ENCODE peak calls at places on chromosomes 16 and 17, in eight cellular contexts. U is T-cell; S is left kidney; B is stimulated activated CD4-positive, alpha-beta T cell treated with anti-CD3 and anti-CD28 coated beads, Interleukin-4, amount 100 ng/mL, for 1 hour; I is activated naive CD4-positive, alpha-beta T cell treated with anti-CD3 and anti-CD28 coated beads, Interleukin-2, amount 10 ng/mL, durations not matched to agents 7 days and 5 days; H is A549; J is left lung; V is mammary epithelial cell. N is an unnamed sample.

GRCh38 chr16:29114476-29115012 is 129.7 kb downstream of the LAT start:
- DNase-seq in U (no peak), S (no peak), B (no peak), I (no peak), H (no peak), J (no peak), V (peak), N (no peak)

GRCh38 chr16:83669456-83669855 is 138.3 kb upstream of the HSBP1 start:
- DNase-seq in U (no peak), S (no peak), B (no peak), I (no peak), H (no peak), J (no peak), V (no peak), N (no peak)

GRCh38 chr17:31581491-31581890 is 190.0 kb downstream of the RAB11FIP4 start:
- DNase-seq in U (no peak), S (no peak), B (no peak), I (no peak), H (no peak), J (no peak), V (no peak), N (peak)

GRCh38 chr17:49730078-49730786 is 22.5 kb upstream of the SLC35B1 start:
- DNase-seq in U (no peak), S (peak), B (no peak), I (no peak), H (no peak), J (no peak), V (no peak), N (no peak)

GRCh38 chr16:89426736-89427525 is 63.4 kb downstream of the ANKRD11 start:
- DNase-seq in U (no peak), S (no peak), B (no peak), I (no peak), H (no peak), J (no peak), V (no peak), N (no peak)

GRCh38 chr17:63309021-63309420 is 137.1 kb downstream of the CYB561 start:
- DNase-seq in U (no peak), S (no peak), B (no peak), I (no peak), H (no peak), J (no peak), V (no peak), N (peak)

GRCh38 chr17:67469208-67469980 is 92.3 kb downstream of the PITPNC1 start:
- DNase-seq in U (peak), S (peak), B (peak), I (peak), H (no peak), J (no peak), V (no peak), N (peak)

GRCh38 chr16:48212033-48212432 is 32.1 kb upstream of the LONP2 start:
- DNase-seq in U (no peak), S (no peak), B (no peak), I (no peak), H (no peak), J (no peak), V (peak), N (no peak)

GRCh38 chr17:9935408-9935807 is 30.3 kb upstream of the RCVRN start:
- DNase-seq in U (no peak), S (no peak), B (no peak), I (no peak), H (no peak), J (no peak), V (no peak), N (peak)

GRCh38 chr16:84582958-84583516 is 34.8 kb downstream of the COTL1 start:
- DNase-seq in U (no peak), S (no peak), B (no peak), I (no peak), H (peak), J (no peak), V (no peak), N (no peak)

GRCh38 chr17:19327039-19327776 is 35.3 kb downstream of the B9D1 start:
- DNase-seq in U (no peak), S (no peak), B (no peak), I (no peak), H (peak), J (peak), V (peak), N (no peak)

GRCh38 chr16:84686702-84687298 is 13.0 kb upstream of the USP10 start:
- DNase-seq in U (no peak), S (no peak), B (no peak), I (no peak), H (no peak), J (no peak), V (no peak), N (peak)

GRCh38 chr17:58233547-58233946 is 4.8 kb upstream of the LPO start:
- DNase-seq in U (no peak), S (no peak), B (no peak), I (no peak), H (no peak), J (no peak), V (no peak), N (peak)

GRCh38 chr16:58462997-58463891 is 36.7 kb upstream of the NDRG4 start:
- DNase-seq in U (no peak), S (peak), B (peak), I (peak), H (no peak), J (peak), V (no peak), N (no peak)

GRCh38 chr16:50461400-50461760 is 86.8 kb upstream of the NKD1 start:
- DNase-seq in U (no peak), S (no peak), B (no peak), I (no peak), H (no peak), J (no peak), V (no peak), N (no peak)

GRCh38 chr17:282912-283882 is 69.4 kb downstream of the RPH3AL start:
- DNase-seq in U (no peak), S (no peak), B (no peak), I (no peak), H (no peak), J (peak), V (no peak), N (no peak)

GRCh38 chr17:74177018-74177450 is 26.4 kb upstream of the RPL38 start:
- DNase-seq in U (no peak), S (no peak), B (no peak), I (no peak), H (no peak), J (no peak), V (peak), N (no peak)

GRCh38 chr17:75371981-75372380 is 33.5 kb downstream of the GRB2 start:
- DNase-seq in U (no peak), S (no peak), B (no peak), I (no peak), H (no peak), J (no peak), V (no peak), N (no peak)

GRCh38 chr16:84836234-84836647 is 16.5 kb downstream of the CRISPLD2 start:
- DNase-seq in U (no peak), S (peak), B (no peak), I (no peak), H (no peak), J (peak), V (peak), N (no peak)

GRCh38 chr16:83312846-83313245 is 494.9 kb upstream of the HSBP1 start:
- DNase-seq in U (no peak), S (no peak), B (no peak), I (no peak), H (no peak), J (no peak), V (no peak), N (no peak)

GRCh38 chr16:84532855-84533486 is 28.5 kb upstream of the MEAK7 start:
- DNase-seq in U (no peak), S (no peak), B (no peak), I (no peak), H (no peak), J (no peak), V (no peak), N (no peak)

GRCh38 chr17:31598921-31599571 is 207.6 kb downstream of the RAB11FIP4 start:
- DNase-seq in U (no peak), S (no peak), B (no peak), I (no peak), H (no peak), J (no peak), V (no peak), N (no peak)

GRCh38 chr16:11603331-11603750 is 16.6 kb upstream of the LITAF start:
- DNase-seq in U (no peak), S (peak), B (no peak), I (no peak), H (no peak), J (no peak), V (no peak), N (no peak)

GRCh38 chr17:79086609-79087427 is 12.2 kb downstream of the ENGASE start:
- DNase-seq in U (no peak), S (no peak), B (no peak), I (no peak), H (no peak), J (peak), V (no peak), N (no peak)

GRCh38 chr17:419073-419735 is 66.6 kb upstream of the RPH3AL start:
- DNase-seq in U (peak), S (no peak), B (peak), I (peak), H (no peak), J (no peak), V (no peak), N (no peak)

GRCh38 chr16:57020651-57021050 is 31.3 kb downstream of the NLRC5 start:
- DNase-seq in U (no peak), S (no peak), B (no peak), I (peak), H (no peak), J (no peak), V (no peak), N (no peak)

GRCh38 chr17:57293077-57293476 is 36.8 kb downstream of the MSI2 start:
- DNase-seq in U (no peak), S (peak), B (no peak), I (no peak), H (no peak), J (no peak), V (peak), N (no peak)

GRCh38 chr16:65122974-65123845 is 1.3 kb upstream of the CDH11 start:
- DNase-seq in U (no peak), S (peak), B (no peak), I (no peak), H (no peak), J (peak), V (no peak), N (no peak)

GRCh38 chr16:84884311-84885023 is 64.7 kb downstream of the CRISPLD2 start:
- DNase-seq in U (no peak), S (peak), B (no peak), I (no peak), H (no peak), J (no peak), V (peak), N (no peak)